ENCODE peak calls at places on chromosomes 6 and 20, in six cellular contexts. One of them, this sample, is unnamed.

GRCh38 chr6:144335914-144336313 is 50.8 kb downstream of the UTRN start:
- DNase-seq in left cardiac atrium: no peak
- DNase-seq in HEK293T: no peak
- DNase-seq in stimulated activated CD4-positive, alpha-beta T cell treated with anti-CD3 and anti-CD28 coated beads, Interleukin-1b, Interleukin-23, amount 100 ng/mL, for 24 hours: no peak
- DNase-seq in RKO: peak; percentile 4
- DNase-seq in upper lobe of right lung: no peak
- DNase-seq in this sample: no peak

GRCh38 chr6:134689177-134689576 is 260.7 kb downstream of the ALDH8A1 start:
- DNase-seq in RKO: no peak
- DNase-seq in left cardiac atrium: no peak
- DNase-seq in upper lobe of right lung: no peak
- DNase-seq in stimulated activated CD4-positive, alpha-beta T cell treated with anti-CD3 and anti-CD28 coated beads, Interleukin-1b, Interleukin-23, amount 100 ng/mL, for 24 hours: no peak
- DNase-seq in HEK293T: no peak
- DNase-seq in this sample: no peak

GRCh38 chr6:33875141-33875581 is 71.4 kb upstream of the MLN start:
- DNase-seq in stimulated activated CD4-positive, alpha-beta T cell treated with anti-CD3 and anti-CD28 coated beads, Interleukin-1b, Interleukin-23, amount 100 ng/mL, for 24 hours: no peak
- DNase-seq in left cardiac atrium: no peak
- DNase-seq in RKO: no peak
- DNase-seq in HEK293T: no peak
- DNase-seq in upper lobe of right lung: no peak
- DNase-seq in this sample: no peak

GRCh38 chr6:118999494-118999893 is 64.5 kb upstream of the MCM9 start:
- DNase-seq in RKO: no peak
- DNase-seq in HEK293T: no peak
- DNase-seq in upper lobe of right lung: no peak
- DNase-seq in left cardiac atrium: no peak
- DNase-seq in stimulated activated CD4-positive, alpha-beta T cell treated with anti-CD3 and anti-CD28 coated beads, Interleukin-1b, Interleukin-23, amount 100 ng/mL, for 24 hours: no peak
- DNase-seq in this sample: no peak

GRCh38 chr20:47019106-47019824 is 124.6 kb downstream of the EYA2 start:
- DNase-seq in RKO: no peak
- DNase-seq in left cardiac atrium: no peak
- DNase-seq in stimulated activated CD4-positive, alpha-beta T cell treated with anti-CD3 and anti-CD28 coated beads, Interleukin-1b, Interleukin-23, amount 100 ng/mL, for 24 hours: no peak
- DNase-seq in upper lobe of right lung: no peak
- DNase-seq in HEK293T: no peak
- DNase-seq in this sample: no peak

GRCh38 chr6:77337392-77337791 is 125.9 kb downstream of the HTR1B start:
- DNase-seq in upper lobe of right lung: no peak
- DNase-seq in RKO: no peak
- DNase-seq in left cardiac atrium: no peak
- DNase-seq in HEK293T: no peak
- DNase-seq in stimulated activated CD4-positive, alpha-beta T cell treated with anti-CD3 and anti-CD28 coated beads, Interleukin-1b, Interleukin-23, amount 100 ng/mL, for 24 hours: no peak
- DNase-seq in this sample: no peak

GRCh38 chr6:156434795-156435190 is 342.4 kb upstream of the ARID1B start:
- DNase-seq in RKO: no peak
- DNase-seq in stimulated activated CD4-positive, alpha-beta T cell treated with anti-CD3 and anti-CD28 coated beads, Interleukin-1b, Interleukin-23, amount 100 ng/mL, for 24 hours: no peak
- DNase-seq in left cardiac atrium: no peak
- DNase-seq in upper lobe of right lung: no peak
- DNase-seq in HEK293T: no peak
- DNase-seq in this sample: no peak

GRCh38 chr6:111631930-111632460 is 26.3 kb upstream of the TRAF3IP2 start:
- DNase-seq in stimulated activated CD4-positive, alpha-beta T cell treated with anti-CD3 and anti-CD28 coated beads, Interleukin-1b, Interleukin-23, amount 100 ng/mL, for 24 hours: no peak
- DNase-seq in left cardiac atrium: no peak
- DNase-seq in RKO: no peak
- DNase-seq in upper lobe of right lung: no peak
- DNase-seq in HEK293T: no peak
- DNase-seq in this sample: no peak

GRCh38 chr20:63248835-63249591 is 5.2 kb downstream of the NKAIN4 start:
- DNase-seq in left cardiac atrium: no peak
- DNase-seq in HEK293T: no peak
- DNase-seq in upper lobe of right lung: no peak
- DNase-seq in stimulated activated CD4-positive, alpha-beta T cell treated with anti-CD3 and anti-CD28 coated beads, Interleukin-1b, Interleukin-23, amount 100 ng/mL, for 24 hours: no peak
- DNase-seq in RKO: no peak
- DNase-seq in this sample: peak; percentile 85

GRCh38 chr6:53410508-53411258 is 61.9 kb upstream of the ELOVL5 start:
- DNase-seq in left cardiac atrium: peak; percentile 62
- DNase-seq in stimulated activated CD4-positive, alpha-beta T cell treated with anti-CD3 and anti-CD28 coated beads, Interleukin-1b, Interleukin-23, amount 100 ng/mL, for 24 hours: peak; percentile 3
- DNase-seq in upper lobe of right lung: peak; percentile 73
- DNase-seq in RKO: no peak
- DNase-seq in HEK293T: peak; percentile 32
- DNase-seq in this sample: peak; percentile 51

GRCh38 chr6:32952817-32953739 is at the start of gene HLA-DMA:
- DNase-seq in left cardiac atrium: peak; percentile 86
- DNase-seq in stimulated activated CD4-positive, alpha-beta T cell treated with anti-CD3 and anti-CD28 coated beads, Interleukin-1b, Interleukin-23, amount 100 ng/mL, for 24 hours: no peak
- DNase-seq in upper lobe of right lung: peak; percentile 91
- DNase-seq in HEK293T: peak; percentile 55
- DNase-seq in RKO: peak; percentile 36
- DNase-seq in this sample: peak; percentile 93